ENCODE peak calls at places on chromosomes 11 and 22, in six cellular contexts. One of them, this sample, is unnamed.

GRCh38 chr11:66495401-66495844 is 15.0 kb upstream of the BBS1 start:
- DNase-seq in pancreas: no peak
- DNase-seq in fibroblast of lung: no peak
- DNase-seq in SW 1271: no peak
- DNase-seq in activated naive CD4-positive, alpha-beta T cell: no peak
- DNase-seq in EH: no peak
- DNase-seq in this sample: no peak

GRCh38 chr22:17862646-17863181 is 88.4 kb upstream of the BID start:
- DNase-seq in pancreas: no peak
- DNase-seq in fibroblast of lung: peak; percentile 51
- DNase-seq in SW 1271: no peak
- DNase-seq in activated naive CD4-positive, alpha-beta T cell: no peak
- DNase-seq in EH: peak; percentile 32
- DNase-seq in this sample: no peak

GRCh38 chr11:80031014-80031565 is 590.3 kb upstream of the TENM4 start:
- DNase-seq in pancreas: no peak
- DNase-seq in fibroblast of lung: no peak
- DNase-seq in SW 1271: no peak
- DNase-seq in activated naive CD4-positive, alpha-beta T cell: no peak
- DNase-seq in EH: no peak
- DNase-seq in this sample: no peak

GRCh38 chr11:2312232-2313042 is 10.6 kb downstream of the TSPAN32 start:
- DNase-seq in pancreas: no peak
- DNase-seq in fibroblast of lung: peak; percentile 54
- DNase-seq in SW 1271: no peak
- DNase-seq in activated naive CD4-positive, alpha-beta T cell: no peak
- DNase-seq in EH: peak; percentile 87
- DNase-seq in this sample: peak; percentile 56

GRCh38 chr11:62988281-62988680 is 3.5 kb upstream of the SLC22A6 start:
- DNase-seq in pancreas: no peak
- DNase-seq in fibroblast of lung: no peak
- DNase-seq in SW 1271: no peak
- DNase-seq in activated naive CD4-positive, alpha-beta T cell: no peak
- DNase-seq in EH: no peak
- DNase-seq in this sample: no peak

GRCh38 chr11:72235351-72236057 is 8.5 kb downstream of the PHOX2A start:
- DNase-seq in pancreas: no peak
- DNase-seq in fibroblast of lung: no peak
- DNase-seq in SW 1271: no peak
- DNase-seq in activated naive CD4-positive, alpha-beta T cell: no peak
- DNase-seq in EH: no peak
- DNase-seq in this sample: no peak

GRCh38 chr11:3857628-3858027 is 2.2 kb downstream of the STIM1 start:
- DNase-seq in pancreas: no peak
- DNase-seq in fibroblast of lung: no peak
- DNase-seq in SW 1271: no peak
- DNase-seq in activated naive CD4-positive, alpha-beta T cell: no peak
- DNase-seq in EH: no peak
- DNase-seq in this sample: no peak

GRCh38 chr11:123616505-123617198 is 37.8 kb downstream of the SCN3B start:
- DNase-seq in pancreas: no peak
- DNase-seq in fibroblast of lung: peak; percentile 86
- DNase-seq in SW 1271: no peak
- DNase-seq in activated naive CD4-positive, alpha-beta T cell: no peak
- DNase-seq in EH: peak; percentile 62
- DNase-seq in this sample: peak; percentile 81

GRCh38 chr11:18706330-18707243 is 8.0 kb downstream of the TMEM86A start:
- DNase-seq in pancreas: peak; percentile 55
- DNase-seq in fibroblast of lung: peak; percentile 19
- DNase-seq in SW 1271: no peak
- DNase-seq in activated naive CD4-positive, alpha-beta T cell: no peak
- DNase-seq in EH: peak; percentile 30
- DNase-seq in this sample: no peak

GRCh38 chr11:73866586-73866996 is 10.1 kb downstream of the COA4 start:
- DNase-seq in pancreas: no peak
- DNase-seq in fibroblast of lung: peak; percentile 90
- DNase-seq in SW 1271: peak; percentile 33
- DNase-seq in activated naive CD4-positive, alpha-beta T cell: no peak
- DNase-seq in EH: peak; percentile 89
- DNase-seq in this sample: peak; percentile 88

GRCh38 chr11:4183410-4184057 is 88.9 kb downstream of the RRM1 start:
- DNase-seq in pancreas: no peak
- DNase-seq in fibroblast of lung: no peak
- DNase-seq in SW 1271: no peak
- DNase-seq in activated naive CD4-positive, alpha-beta T cell: no peak
- DNase-seq in EH: no peak
- DNase-seq in this sample: no peak

GRCh38 chr22:23268877-23269276 is 88.6 kb downstream of the BCR start:
- DNase-seq in pancreas: no peak
- DNase-seq in fibroblast of lung: no peak
- DNase-seq in SW 1271: no peak
- DNase-seq in activated naive CD4-positive, alpha-beta T cell: no peak
- DNase-seq in EH: no peak
- DNase-seq in this sample: no peak

GRCh38 chr11:7597620-7598019 is 75.7 kb downstream of the CYB5R2 start:
- DNase-seq in pancreas: peak; percentile 68
- DNase-seq in fibroblast of lung: no peak
- DNase-seq in SW 1271: no peak
- DNase-seq in activated naive CD4-positive, alpha-beta T cell: no peak
- DNase-seq in EH: no peak
- DNase-seq in this sample: no peak

GRCh38 chr11:36577373-36577772 is 9.6 kb downstream of the RAG1 start:
- DNase-seq in pancreas: no peak
- DNase-seq in fibroblast of lung: peak; percentile 22
- DNase-seq in SW 1271: no peak
- DNase-seq in activated naive CD4-positive, alpha-beta T cell: no peak
- DNase-seq in EH: no peak
- DNase-seq in this sample: no peak

GRCh38 chr11:9693801-9694553 is 30.1 kb downstream of the SWAP70 start:
- DNase-seq in pancreas: no peak
- DNase-seq in fibroblast of lung: no peak
- DNase-seq in SW 1271: no peak
- DNase-seq in activated naive CD4-positive, alpha-beta T cell: no peak
- DNase-seq in EH: no peak
- DNase-seq in this sample: no peak

GRCh38 chr22:39908737-39909136 is 7.9 kb downstream of the GRAP2 start:
- DNase-seq in pancreas: no peak
- DNase-seq in fibroblast of lung: peak; percentile 17
- DNase-seq in SW 1271: no peak
- DNase-seq in activated naive CD4-positive, alpha-beta T cell: no peak
- DNase-seq in EH: peak; percentile 3
- DNase-seq in this sample: no peak

GRCh38 chr22:46085831-46086576 is 64.3 kb upstream of the PPARA start:
- DNase-seq in pancreas: peak; percentile 71
- DNase-seq in fibroblast of lung: peak; percentile 86
- DNase-seq in SW 1271: peak; percentile 40
- DNase-seq in activated naive CD4-positive, alpha-beta T cell: no peak
- DNase-seq in EH: peak; percentile 92
- DNase-seq in this sample: peak; percentile 94

GRCh38 chr11:102912482-102912830 is 37.7 kb upstream of the MMP12 start:
- DNase-seq in pancreas: no peak
- DNase-seq in fibroblast of lung: peak; percentile 32
- DNase-seq in SW 1271: no peak
- DNase-seq in activated naive CD4-positive, alpha-beta T cell: no peak
- DNase-seq in EH: peak; percentile 9
- DNase-seq in this sample: no peak

GRCh38 chr22:46069518-46070214 is 80.7 kb upstream of the PPARA start:
- DNase-seq in pancreas: peak; percentile 92
- DNase-seq in fibroblast of lung: peak; percentile 91
- DNase-seq in SW 1271: peak; percentile 57
- DNase-seq in activated naive CD4-positive, alpha-beta T cell: no peak
- DNase-seq in EH: peak; percentile 94
- DNase-seq in this sample: peak; percentile 94

GRCh38 chr11:69787906-69788305 is 12.8 kb upstream of the FGF4 start:
- DNase-seq in pancreas: no peak
- DNase-seq in fibroblast of lung: no peak
- DNase-seq in SW 1271: no peak
- DNase-seq in activated naive CD4-positive, alpha-beta T cell: no peak
- DNase-seq in EH: no peak
- DNase-seq in this sample: no peak

GRCh38 chr22:29481265-29482000 is 1.4 kb downstream of the NEFH start:
- DNase-seq in pancreas: peak; percentile 33
- DNase-seq in fibroblast of lung: no peak
- DNase-seq in SW 1271: no peak
- DNase-seq in activated naive CD4-positive, alpha-beta T cell: no peak
- DNase-seq in EH: peak; percentile 4
- DNase-seq in this sample: peak; percentile 6

GRCh38 chr11:6443269-6444003 is 2.6 kb upstream of the HPX start:
- DNase-seq in pancreas: peak; percentile 56
- DNase-seq in fibroblast of lung: peak; percentile 45
- DNase-seq in SW 1271: no peak
- DNase-seq in activated naive CD4-positive, alpha-beta T cell: peak; percentile 7
- DNase-seq in EH: peak; percentile 68
- DNase-seq in this sample: peak; percentile 56

GRCh38 chr11:31817054-31817620 is 6.0 kb upstream of the PAX6 start:
- DNase-seq in pancreas: no peak
- DNase-seq in fibroblast of lung: peak; percentile 35
- DNase-seq in SW 1271: no peak
- DNase-seq in activated naive CD4-positive, alpha-beta T cell: no peak
- DNase-seq in EH: no peak
- DNase-seq in this sample: no peak

GRCh38 chr11:256952-257737 is 20.4 kb downstream of the PSMD13 start:
- DNase-seq in pancreas: no peak
- DNase-seq in fibroblast of lung: no peak
- DNase-seq in SW 1271: no peak
- DNase-seq in activated naive CD4-positive, alpha-beta T cell: no peak
- DNase-seq in EH: no peak
- DNase-seq in this sample: no peak

GRCh38 chr11:63490551-63491239 is at the start of gene PLAAT5:
- DNase-seq in pancreas: no peak
- DNase-seq in fibroblast of lung: peak; percentile 37
- DNase-seq in SW 1271: no peak
- DNase-seq in activated naive CD4-positive, alpha-beta T cell: no peak
- DNase-seq in EH: peak; percentile 5
- DNase-seq in this sample: no peak

GRCh38 chr11:104343578-104343977 is 179.6 kb upstream of the PDGFD start:
- DNase-seq in pancreas: no peak
- DNase-seq in fibroblast of lung: peak; percentile 6
- DNase-seq in SW 1271: no peak
- DNase-seq in activated naive CD4-positive, alpha-beta T cell: no peak
- DNase-seq in EH: no peak
- DNase-seq in this sample: no peak

GRCh38 chr11:131810511-131810910 is 440.1 kb downstream of the NTM start:
- DNase-seq in pancreas: no peak
- DNase-seq in fibroblast of lung: no peak
- DNase-seq in SW 1271: no peak
- DNase-seq in activated naive CD4-positive, alpha-beta T cell: no peak
- DNase-seq in EH: no peak
- DNase-seq in this sample: peak; percentile 8

GRCh38 chr11:27205779-27206549 is 157.1 kb downstream of the CCDC34 start:
- DNase-seq in pancreas: no peak
- DNase-seq in fibroblast of lung: no peak
- DNase-seq in SW 1271: no peak
- DNase-seq in activated naive CD4-positive, alpha-beta T cell: no peak
- DNase-seq in EH: no peak
- DNase-seq in this sample: no peak

GRCh38 chr11:60887531-60887930 is 18.9 kb downstream of the PRPF19 start:
- DNase-seq in pancreas: peak; percentile 44
- DNase-seq in fibroblast of lung: peak; percentile 27
- DNase-seq in SW 1271: no peak
- DNase-seq in activated naive CD4-positive, alpha-beta T cell: no peak
- DNase-seq in EH: peak; percentile 67
- DNase-seq in this sample: peak; percentile 41

GRCh38 chr11:70860855-70861254 is 391.5 kb downstream of the SHANK2 start:
- DNase-seq in pancreas: no peak
- DNase-seq in fibroblast of lung: no peak
- DNase-seq in SW 1271: no peak
- DNase-seq in activated naive CD4-positive, alpha-beta T cell: no peak
- DNase-seq in EH: no peak
- DNase-seq in this sample: no peak

GRCh38 chr22:25645964-25646363 is 81.5 kb downstream of the GRK3 start:
- DNase-seq in pancreas: no peak
- DNase-seq in fibroblast of lung: peak; percentile 30
- DNase-seq in SW 1271: no peak
- DNase-seq in activated naive CD4-positive, alpha-beta T cell: no peak
- DNase-seq in EH: no peak
- DNase-seq in this sample: no peak

GRCh38 chr22:45430871-45431270 is 17.4 kb downstream of the RIBC2 start:
- DNase-seq in pancreas: no peak
- DNase-seq in fibroblast of lung: no peak
- DNase-seq in SW 1271: no peak
- DNase-seq in activated naive CD4-positive, alpha-beta T cell: no peak
- DNase-seq in EH: no peak
- DNase-seq in this sample: no peak

GRCh38 chr11:6864436-6864835 is 1.6 kb downstream of the OR10A2 start:
- DNase-seq in pancreas: no peak
- DNase-seq in fibroblast of lung: peak; percentile 4
- DNase-seq in SW 1271: no peak
- DNase-seq in activated naive CD4-positive, alpha-beta T cell: no peak
- DNase-seq in EH: peak; percentile 39
- DNase-seq in this sample: peak; percentile 2